ENCODE peak calls at places on chromosome 7, in four cellular contexts. P is PC-3, H is hepatocyte, V is mammary epithelial cell. S is an unnamed sample.

GRCh38 chr7:56175784-56176183 is 59.6 kb upstream of the NUPR2 start:
- DNase-seq in P (no peak), H (no peak), V (no peak), S (no peak)

GRCh38 chr7:151272877-151273276 is 24.4 kb upstream of the SMARCD3 start:
- DNase-seq in P (no peak), H (no peak), V (no peak), S (no peak)

GRCh38 chr7:51067757-51068156 is 248.9 kb downstream of the COBL start:
- DNase-seq in P (peak), H (peak), V (peak), S (peak)

GRCh38 chr7:12583181-12583580 is 12.7 kb downstream of the SCIN start:
- DNase-seq in P (no peak), H (no peak), V (no peak), S (no peak)

GRCh38 chr7:123271856-123272255 is 72.1 kb upstream of the SLC13A1 start:
- DNase-seq in P (no peak), H (no peak), V (no peak), S (no peak)

GRCh38 chr7:15947749-15948148 is 261.3 kb upstream of the MEOX2 start:
- DNase-seq in P (no peak), H (no peak), V (no peak), S (no peak)

GRCh38 chr7:92735707-92736106 is 100.7 kb downstream of the CDK6 start:
- DNase-seq in P (peak), H (no peak), V (no peak), S (peak)

GRCh38 chr7:128863433-128863989 is 855 bp downstream of the ATP6V1F start:
- DNase-seq in P (peak), H (peak), V (peak), S (peak)

GRCh38 chr7:143889068-143889467 is 12.9 kb downstream of the TCAF1 start:
- DNase-seq in P (no peak), H (no peak), V (no peak), S (no peak)

GRCh38 chr7:101565601-101566209 is 63.4 kb downstream of the MYL10 start:
- DNase-seq in P (no peak), H (no peak), V (no peak), S (no peak)

GRCh38 chr7:92727755-92728154 is 108.6 kb downstream of the CDK6 start:
- DNase-seq in P (peak), H (no peak), V (no peak), S (no peak)

GRCh38 chr7:73647725-73648592 is 19.7 kb upstream of the VPS37D start:
- DNase-seq in P (peak), H (peak), V (no peak), S (no peak)

GRCh38 chr7:131944556-131945069 is 388.2 kb upstream of the PODXL start:
- DNase-seq in P (no peak), H (no peak), V (no peak), S (no peak)
- H3K4me2 ChIP-seq in P (no peak), H (no peak), V (no peak), S (no peak)

DNA sequence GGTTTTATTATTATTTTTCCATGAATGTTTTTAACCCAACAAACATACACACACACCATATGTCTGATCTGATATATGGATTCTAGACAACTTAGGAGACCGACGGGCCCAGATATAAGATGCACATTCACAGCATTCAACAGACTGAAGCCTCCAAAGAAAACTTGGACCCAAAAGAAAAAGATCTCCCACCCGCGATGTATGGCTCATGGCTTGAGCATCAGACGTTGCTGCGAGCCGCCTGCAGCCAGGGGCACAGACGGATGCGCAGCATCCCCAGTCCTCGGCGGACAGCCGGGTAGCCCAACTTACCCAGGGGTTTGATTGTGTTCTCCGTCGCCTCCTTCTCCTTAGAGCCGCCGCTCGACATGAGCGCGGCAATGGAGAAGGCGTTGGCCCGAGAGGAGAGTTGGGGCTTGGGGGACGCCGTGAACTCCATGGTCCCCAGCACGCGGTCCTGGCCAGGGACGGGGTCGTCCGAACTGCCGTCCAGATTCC is 669 bp downstream of the TBX20 start:
- DNase-seq in P (no peak), H (no peak), V (no peak), S (no peak)
- H3K27ac ChIP-seq in P (no peak), H (peak), V (no peak), S (no peak)

GRCh38 chr7:3416453-3416852 is 115.4 kb downstream of the SDK1 start:
- DNase-seq in P (no peak), H (no peak), V (no peak), S (no peak)

GRCh38 chr7:3412871-3413270 is 111.8 kb downstream of the SDK1 start:
- DNase-seq in P (no peak), H (no peak), V (no peak), S (no peak)

DNA sequence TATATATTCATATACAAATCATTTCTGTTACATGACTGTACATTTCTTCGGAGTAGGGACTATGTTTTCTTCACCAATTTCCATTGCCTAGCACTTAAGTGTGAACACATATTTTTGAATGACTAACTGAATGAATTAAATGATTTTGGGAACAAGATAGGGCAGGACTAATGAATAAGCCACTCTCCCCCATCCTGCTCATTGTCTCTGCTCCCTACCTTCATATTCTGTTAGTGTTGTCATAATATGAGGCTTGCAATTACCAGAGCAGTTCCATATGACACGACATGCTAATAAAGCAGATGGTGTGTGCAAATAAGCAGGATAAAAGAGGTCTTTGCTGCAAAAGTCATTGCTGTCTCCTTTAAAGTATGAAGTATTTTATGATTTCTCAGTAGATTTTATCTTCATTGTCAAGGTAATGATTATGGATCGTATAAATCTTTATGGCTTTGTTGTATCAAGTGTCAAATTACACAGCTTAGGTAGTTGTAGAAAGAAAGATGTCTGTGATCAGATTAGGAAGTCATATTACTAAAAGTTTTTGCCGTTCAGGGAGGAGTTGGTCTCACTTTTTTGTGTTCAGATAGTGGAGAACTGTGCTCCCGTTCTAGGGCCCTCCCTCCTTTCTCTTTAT is 114.8 kb downstream of the SDK1 start:
- DNase-seq in P (no peak), H (no peak), V (peak), S (no peak)
- H2AFZ ChIP-seq in P (no peak), H (no peak), V (no peak), S (no peak)

DNA sequence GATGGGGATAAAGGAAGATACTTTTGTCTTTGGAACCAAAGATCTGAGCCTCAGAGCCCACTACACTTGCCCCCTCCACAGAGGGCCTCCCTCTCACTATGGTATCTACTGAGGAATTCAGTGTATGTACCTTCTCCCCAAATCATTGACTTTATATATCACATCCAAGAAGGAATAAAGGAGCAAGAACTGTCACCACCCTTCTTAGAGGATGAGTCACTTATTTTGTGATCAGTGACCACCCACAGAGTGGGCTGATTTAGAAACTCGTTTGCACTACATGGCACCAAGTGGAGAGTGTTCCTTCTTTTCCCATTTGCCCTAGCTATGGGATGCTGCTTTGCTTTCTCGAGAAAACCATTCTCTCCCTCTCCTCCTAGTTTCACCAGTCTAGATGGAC is 5.7 kb downstream of the TMEM243 start:
- DNase-seq in P (no peak), H (no peak), V (no peak), S (no peak)
- H3K4me2 ChIP-seq in P (no peak), H (no peak), V (no peak), S (peak)

DNA sequence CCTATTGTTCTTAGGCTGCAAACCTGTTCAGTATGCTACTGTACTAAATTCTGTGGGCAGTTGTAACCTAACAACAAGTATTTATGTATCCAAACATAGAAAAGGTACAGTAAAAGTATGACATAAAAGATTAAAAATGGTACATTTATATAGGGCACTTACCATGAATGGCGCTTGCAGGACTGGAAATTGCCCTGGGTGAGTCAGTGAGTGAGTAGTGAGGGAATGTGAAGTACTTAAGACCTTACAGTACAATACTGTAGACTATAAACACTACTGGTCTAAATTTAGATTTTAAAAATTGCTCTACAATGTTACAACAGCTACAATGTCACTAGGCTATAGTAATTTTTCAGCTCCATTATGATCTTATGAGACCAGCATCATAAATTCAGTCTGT is 146.0 kb upstream of the GNAI1 start:
- DNase-seq in P (peak), H (no peak), V (peak), S (peak)
- H3K27ac ChIP-seq in P (peak), H (no peak), V (no peak), S (no peak)

DNA sequence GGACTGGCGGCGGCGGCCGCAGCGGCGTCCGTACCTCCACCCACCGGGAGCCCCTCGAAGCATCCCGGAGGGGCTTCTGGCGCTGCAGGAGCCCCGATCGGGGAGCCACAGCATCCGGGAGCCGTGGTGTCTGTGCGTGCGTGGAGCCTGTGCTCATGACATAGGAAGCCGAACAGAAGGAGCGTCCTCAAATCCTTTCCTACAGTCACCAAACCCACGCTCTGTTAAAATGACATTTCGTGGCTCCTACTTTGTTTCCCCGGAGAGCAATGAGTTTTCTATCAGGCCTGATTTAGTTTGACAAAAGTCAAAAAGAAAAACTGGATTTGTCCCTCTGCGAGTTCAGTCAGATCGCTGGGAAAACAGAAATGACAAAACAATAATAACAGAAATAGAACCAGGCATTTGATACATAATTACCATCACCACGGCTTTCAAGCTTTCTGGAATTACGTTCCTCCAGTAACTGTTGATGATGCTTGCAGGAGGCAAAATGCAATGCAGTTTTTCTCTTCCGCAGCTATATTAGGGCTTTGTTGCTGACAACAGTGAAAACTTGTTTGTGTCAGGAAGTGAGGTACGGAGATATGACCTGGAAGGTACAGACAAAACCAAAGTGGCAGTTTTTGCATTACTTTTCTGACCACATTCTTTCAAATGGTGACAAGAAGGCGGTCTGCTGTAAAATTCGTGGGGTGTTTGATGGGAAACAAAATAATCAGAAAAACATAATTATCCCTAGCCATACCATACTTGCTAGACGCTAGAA is 219.3 kb upstream of the MKLN1 start:
- DNase-seq in P (peak), H (no peak), V (peak), S (no peak)
- H2AFZ ChIP-seq in P (peak), H (peak), V (peak), S (peak)

DNA sequence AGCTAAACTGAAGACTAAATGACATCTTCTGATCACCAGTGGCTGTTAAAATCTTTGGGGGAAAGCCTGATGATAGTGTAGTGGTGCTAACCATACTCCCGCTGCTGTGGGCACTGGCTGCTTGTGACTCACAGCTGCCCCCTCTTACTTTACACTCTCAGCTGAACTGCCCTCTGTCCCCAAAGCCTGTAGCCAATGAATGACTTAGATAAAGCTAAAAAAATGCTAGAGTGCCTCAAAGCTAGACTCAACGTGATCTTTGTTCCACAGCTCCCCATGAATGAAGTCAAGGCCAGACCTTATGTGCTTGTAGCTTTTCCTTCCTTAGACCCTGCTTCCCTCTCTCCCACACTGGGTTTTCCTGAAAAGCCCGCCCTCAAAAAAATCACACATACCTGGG is 6.5 kb downstream of the ZC3HAV1L start:
- DNase-seq in P (no peak), H (no peak), V (no peak), S (no peak)
- H3K4me2 ChIP-seq in P (no peak), H (no peak), V (no peak), S (no peak)

GRCh38 chr7:25850730-25851129 is 301.3 kb upstream of the NFE2L3 start:
- DNase-seq in P (no peak), H (no peak), V (no peak), S (no peak)
- H3K27ac ChIP-seq in P (no peak), H (peak), V (no peak), S (no peak)

GRCh38 chr7:158710651-158711102 is 6.1 kb upstream of the NCAPG2 start:
- DNase-seq in P (no peak), H (no peak), V (peak), S (peak)
- H2AFZ ChIP-seq in P (no peak), H (no peak), V (peak), S (no peak)

DNA sequence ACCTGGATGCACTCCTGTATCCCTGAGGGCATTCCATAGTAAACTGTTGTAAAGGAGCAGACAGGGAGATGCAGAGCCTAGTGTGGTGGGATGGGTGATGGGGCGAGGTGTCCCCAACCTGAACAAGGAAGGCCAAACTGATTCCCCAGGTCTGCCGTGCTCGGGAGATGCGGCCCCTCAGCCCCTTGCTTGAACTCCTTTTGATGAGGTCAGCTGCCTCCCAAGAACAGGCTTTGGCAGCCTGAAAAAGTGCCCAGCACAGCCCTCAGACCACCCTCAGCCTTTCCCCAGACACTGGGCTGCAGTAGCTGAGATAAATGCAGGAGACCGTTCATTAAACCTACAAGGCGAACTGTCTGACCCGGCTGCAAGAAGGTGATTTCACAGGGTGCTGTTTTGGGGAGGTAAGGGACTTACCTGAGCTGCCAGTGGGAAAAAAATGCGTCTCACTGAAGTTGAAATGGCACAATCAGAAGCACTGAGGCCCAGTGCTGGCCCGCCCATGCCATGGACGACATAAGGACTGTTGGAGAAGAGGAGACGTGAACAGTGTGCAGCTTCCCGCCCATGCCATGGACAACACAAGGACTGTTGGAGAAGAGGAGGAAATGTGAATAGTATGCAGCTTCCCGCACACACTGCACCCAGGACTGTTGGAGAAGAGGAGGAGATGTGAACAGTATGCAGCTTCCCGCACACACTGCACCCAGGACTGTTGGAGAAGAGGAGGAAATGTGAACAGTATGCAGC is 148.4 kb upstream of the FAM20C start:
- DNase-seq in P (no peak), H (no peak), V (no peak), S (no peak)
- H3K4me2 ChIP-seq in P (no peak), H (no peak), V (no peak), S (no peak)

S was measured in astrocyte.